ENCODE peak calls at places on chromosomes 6 and 20, in four cellular contexts. Q, L, V and F are unnamed samples.

GRCh38 chr6:133274813-133275212 is 33.7 kb downstream of the EYA4 start:
- DNase-seq in L (no peak), V (no peak), Q (no peak), F (no peak)

GRCh38 chr6:126188271-126188909 is 151.5 kb upstream of the CENPW start:
- DNase-seq in Q (no peak), V (peak; percentile 11), L (peak; percentile 78), F (peak; percentile 17)

GRCh38 chr6:34308483-34308882 is 59.7 kb upstream of the SMIM29 start:
- DNase-seq in L (no peak), Q (no peak), V (no peak), F (no peak)

GRCh38 chr20:54026300-54027064 is 43.9 kb downstream of the BCAS1 start:
- DNase-seq in Q (no peak), V (no peak), L (no peak), F (no peak)

GRCh38 chr6:65110031-65110430 is 597.0 kb downstream of the EYS start:
- DNase-seq in V (no peak), Q (no peak), L (no peak), F (no peak)

GRCh38 chr6:23316131-23316530 is 746.8 kb downstream of the HDGFL1 start:
- DNase-seq in Q (no peak), V (no peak), L (no peak), F (no peak)

GRCh38 chr6:143061597-143062385 is 1.1 kb downstream of the AIG1 start:
- DNase-seq in V (no peak), Q (no peak), L (peak; percentile 16), F (no peak)

GRCh38 chr20:51768759-51769517 is 748 bp upstream of the ATP9A start:
- DNase-seq in L (no peak), V (no peak), Q (no peak), F (no peak)